ENCODE peak calls at places on chromosomes 11 and 22, in nine cellular contexts. O is WERI-Rb-1, F is HFF-Myc, B is cardiac muscle cell, L is AG10803, Q is A549, E is natural killer cell, X is psoas muscle, S is Calu3. M is an unnamed sample.

GRCh38 chr22:19448739-19449421 is 1.4 kb upstream of the C22orf39 start:
- DNase-seq in E (no peak), F (no peak), L (no peak), S (no peak), B (no peak), X (no peak), O (no peak), Q (no peak), M (peak)

GRCh38 chr11:117194267-117194666 is 4.9 kb upstream of the TAGLN start:
- DNase-seq in S (no peak), B (no peak), E (no peak), L (no peak), Q (no peak), X (no peak), F (no peak), O (no peak), M (no peak)

GRCh38 chr11:69344570-69345145 is 50.7 kb downstream of the MYEOV start:
- DNase-seq in S (no peak), E (no peak), L (no peak), Q (no peak), B (no peak), O (no peak), X (no peak), F (no peak), M (no peak)

GRCh38 chr11:134352111-134352510 is 20.3 kb downstream of the GLB1L2 start:
- DNase-seq in F (no peak), E (no peak), O (no peak), S (no peak), B (no peak), L (no peak), Q (no peak), X (no peak), M (no peak)

GRCh38 chr11:117600261-117600783 is 196.7 kb downstream of the DSCAML1 start:
- DNase-seq in E (no peak), L (no peak), S (no peak), X (no peak), F (no peak), O (peak), Q (no peak), B (no peak), M (no peak)

GRCh38 chr11:91178366-91178765 is 955.5 kb upstream of the CHORDC1 start:
- DNase-seq in B (no peak), O (no peak), F (no peak), E (no peak), L (no peak), S (no peak), Q (no peak), X (no peak), M (no peak)

GRCh38 chr22:25139062-25139461 is 60.6 kb upstream of the CRYBB3 start:
- DNase-seq in L (no peak), B (no peak), S (no peak), F (no peak), E (no peak), X (no peak), Q (no peak), O (no peak), M (no peak)

GRCh38 chr22:28345304-28345703 is 334.3 kb downstream of the TTC28 start:
- DNase-seq in B (peak), X (no peak), F (peak), L (peak), Q (no peak), O (no peak), S (no peak), E (no peak), M (no peak)

GRCh38 chr11:69001301-69002081 is 11.6 kb downstream of the MRGPRF start:
- DNase-seq in L (no peak), B (no peak), S (no peak), X (no peak), E (no peak), O (no peak), Q (no peak), F (no peak), M (no peak)

GRCh38 chr11:128406365-128406706 is 181.0 kb downstream of the ETS1 start:
- DNase-seq in F (no peak), L (peak), S (no peak), E (no peak), B (no peak), Q (no peak), X (no peak), O (no peak), M (no peak)

GRCh38 chr22:27462190-27462589 is 339.4 kb downstream of the MN1 start:
- DNase-seq in Q (no peak), S (peak), X (no peak), B (no peak), L (peak), O (no peak), F (no peak), E (no peak), M (no peak)

GRCh38 chr11:396948-397548 is 3.0 kb downstream of the PKP3 start:
- DNase-seq in O (no peak), B (no peak), X (peak), F (no peak), S (no peak), L (peak), Q (no peak), E (peak), M (peak)

GRCh38 chr11:35553021-35553420 is 27.6 kb upstream of the PAMR1 start:
- DNase-seq in S (no peak), Q (no peak), L (peak), X (no peak), E (no peak), O (no peak), B (no peak), F (no peak), M (no peak)

GRCh38 chr11:75996523-75997272 is 181.7 kb downstream of the UVRAG start:
- DNase-seq in L (peak), Q (no peak), F (no peak), X (no peak), E (no peak), B (no peak), O (no peak), S (no peak), M (no peak)

GRCh38 chr22:25545117-25545516 is 19.4 kb upstream of the GRK3 start:
- DNase-seq in B (no peak), F (no peak), E (no peak), X (no peak), L (no peak), S (no peak), Q (no peak), O (no peak), M (no peak)

GRCh38 chr11:13047884-13048283 is 38.8 kb downstream of the RASSF10 start:
- DNase-seq in B (no peak), F (no peak), Q (no peak), L (no peak), E (no peak), O (no peak), S (no peak), X (no peak), M (no peak)

GRCh38 chr22:49112661-49113626 is 714.7 kb downstream of the BRD1 start:
- DNase-seq in O (no peak), X (no peak), L (no peak), E (no peak), Q (no peak), B (no peak), F (no peak), S (no peak), M (no peak)

GRCh38 chr11:18669211-18669593 is 29.4 kb upstream of the TMEM86A start:
- DNase-seq in O (no peak), L (no peak), Q (no peak), B (no peak), X (no peak), S (peak), F (no peak), E (no peak), M (no peak)

GRCh38 chr11:57476883-57477506 is 16.7 kb downstream of the RTN4RL2 start:
- DNase-seq in X (peak), O (peak), S (peak), E (peak), Q (peak), F (no peak), L (no peak), B (peak), M (peak)

GRCh38 chr22:38413085-38414008 is 41.7 kb downstream of the KCNJ4 start:
- DNase-seq in O (peak), Q (no peak), X (no peak), S (no peak), E (no peak), L (no peak), B (peak), F (no peak), M (no peak)

GRCh38 chr22:32991353-32992115 is 66.6 kb downstream of the SYN3 start:
- DNase-seq in X (peak), S (no peak), B (no peak), Q (no peak), F (no peak), L (peak), E (no peak), O (peak), M (no peak)

GRCh38 chr22:17920992-17921650 is 103.2 kb downstream of the MICAL3 start:
- DNase-seq in X (no peak), O (no peak), S (no peak), F (no peak), E (no peak), L (no peak), Q (no peak), B (no peak), M (no peak)

GRCh38 chr11:128409476-128409875 is 177.9 kb downstream of the ETS1 start:
- DNase-seq in Q (no peak), F (no peak), S (no peak), B (no peak), E (no peak), X (no peak), L (peak), O (no peak), M (no peak)

GRCh38 chr11:82701847-82702520 is 31.7 kb downstream of the FAM181B start:
- DNase-seq in S (peak), X (no peak), E (no peak), O (peak), L (peak), F (peak), B (peak), Q (peak), M (no peak)

GRCh38 chr22:47835726-47836125 is 1073.3 kb downstream of the TBC1D22A start:
- DNase-seq in L (peak), B (no peak), E (no peak), S (no peak), X (no peak), Q (peak), O (no peak), F (peak), M (no peak)

GRCh38 chr11:12083380-12083779 is 27.0 kb upstream of the MICAL2 start:
- DNase-seq in X (no peak), O (peak), S (no peak), F (no peak), B (no peak), Q (no peak), E (no peak), L (no peak), M (no peak)

GRCh38 chr22:49097966-49098365 is 729.7 kb downstream of the BRD1 start:
- DNase-seq in X (no peak), L (no peak), B (no peak), Q (no peak), E (no peak), O (no peak), S (no peak), F (no peak), M (no peak)

GRCh38 chr11:44906641-44907040 is 44.0 kb downstream of the TP53I11 start:
- DNase-seq in O (no peak), B (no peak), X (no peak), Q (no peak), F (no peak), E (no peak), L (no peak), S (no peak), M (no peak)

GRCh38 chr22:42932857-42933782 is 76.0 kb upstream of the ARFGAP3 start:
- DNase-seq in O (no peak), X (no peak), B (no peak), S (no peak), L (peak), E (no peak), F (no peak), Q (no peak), M (peak)

GRCh38 chr11:65116370-65117205 is 913 bp downstream of the ZNHIT2 start:
- DNase-seq in E (no peak), S (peak), Q (peak), X (peak), F (no peak), B (peak), O (no peak), L (peak), M (no peak)

GRCh38 chr11:65117206-65118096 is at the start of gene ZNHIT2:
- DNase-seq in L (peak), O (peak), B (peak), S (peak), F (peak), E (peak), Q (peak), X (peak), M (peak)

GRCh38 chr11:65120831-65121230 is 1.1 kb downstream of the FAU start:
- DNase-seq in X (no peak), O (no peak), E (no peak), L (no peak), B (no peak), S (no peak), Q (no peak), F (no peak), M (no peak)

GRCh38 chr11:65119670-65119995 is 2.1 kb upstream of the ZNHIT2 start:
- DNase-seq in S (no peak), F (no peak), X (no peak), E (peak), Q (no peak), B (no peak), L (no peak), O (no peak), M (no peak)

GRCh38 chr11:65118097-65118837 is 766 bp upstream of the ZNHIT2 start:
- DNase-seq in X (no peak), L (no peak), Q (no peak), O (no peak), S (no peak), E (no peak), B (no peak), F (no peak), M (no peak)
- TF ChIP-seq CTCF in X (no peak), L (no peak), Q (no peak), O (no peak), S (no peak), E (peak), B (no peak), F (no peak), M (no peak)

GRCh38 chr22:46056169-46057041 is 79.4 kb upstream of the WNT7B start:
- DNase-seq in B (no peak), L (peak), O (no peak), Q (no peak), X (no peak), E (no peak), F (no peak), S (no peak), M (no peak)
- TF ChIP-seq CTCF in B (no peak), L (no peak), O (no peak), Q (no peak), X (no peak), E (no peak), F (no peak), S (no peak), M (no peak)

DNA sequence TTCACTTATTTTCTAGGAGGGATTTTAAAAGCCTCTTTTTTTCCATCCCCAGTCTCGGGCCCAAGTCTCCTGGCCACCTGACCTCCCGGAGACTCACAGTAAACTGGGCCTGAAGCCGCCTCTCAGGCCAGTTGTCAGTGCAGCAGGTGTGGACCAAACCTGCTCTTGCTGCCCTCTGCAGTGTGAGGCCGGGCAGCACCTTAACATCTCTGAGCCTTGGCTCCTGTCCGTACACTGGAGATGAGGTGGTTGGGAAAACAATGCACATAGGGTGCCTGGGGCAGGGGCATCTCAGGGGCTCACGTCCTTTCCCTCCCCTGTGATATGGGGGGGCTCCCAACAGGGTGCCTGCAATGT is 45.1 kb downstream of the PHF21B start:
- DNase-seq in S (no peak), X (no peak), B (no peak), F (no peak), L (no peak), O (no peak), E (no peak), Q (no peak), M (no peak)
- TF ChIP-seq CTCF in S (no peak), X (no peak), B (no peak), F (no peak), L (no peak), O (no peak), E (no peak), Q (no peak), M (no peak)

DNA sequence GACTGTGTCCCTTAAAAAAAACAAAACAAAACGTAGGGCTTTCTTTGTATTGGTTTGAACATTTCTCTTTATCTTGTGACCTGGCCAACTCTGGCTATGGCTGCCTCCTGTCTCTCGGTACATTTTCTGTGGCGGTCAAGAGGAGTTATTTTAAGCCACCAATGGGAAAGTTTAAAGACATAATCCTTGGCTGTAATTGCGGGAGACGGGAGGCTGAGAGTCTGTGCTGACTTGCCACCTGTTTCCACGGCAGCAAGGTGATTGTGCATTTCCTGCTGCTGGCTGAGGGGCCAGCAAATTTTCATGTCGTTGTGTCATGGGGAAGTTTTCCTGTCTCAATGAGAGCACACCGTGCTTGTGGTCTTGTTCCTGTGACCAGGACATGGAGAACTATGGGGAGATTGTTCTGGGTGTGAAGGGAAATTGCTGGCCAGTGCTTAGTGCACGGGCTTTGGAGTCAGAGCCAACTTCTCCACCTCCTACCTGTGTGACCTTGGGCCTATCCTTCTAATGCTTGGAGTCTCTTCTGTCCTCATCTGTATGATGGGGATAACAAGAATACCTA is 11.0 kb downstream of the PTPRJ start:
- DNase-seq in L (no peak), Q (peak), X (peak), E (no peak), F (no peak), S (peak), O (peak), B (peak), M (no peak)
- TF ChIP-seq CTCF in L (no peak), Q (no peak), X (no peak), E (no peak), F (no peak), S (no peak), O (no peak), B (no peak), M (no peak)

GRCh38 chr11:87030458-87031054 is 7.2 kb upstream of the TMEM135 start:
- DNase-seq in S (no peak), O (no peak), L (no peak), Q (peak), X (no peak), F (no peak), B (no peak), E (no peak), M (no peak)
- TF ChIP-seq CTCF in S (no peak), O (no peak), L (no peak), Q (no peak), X (no peak), F (no peak), B (no peak), E (no peak), M (no peak)

DNA sequence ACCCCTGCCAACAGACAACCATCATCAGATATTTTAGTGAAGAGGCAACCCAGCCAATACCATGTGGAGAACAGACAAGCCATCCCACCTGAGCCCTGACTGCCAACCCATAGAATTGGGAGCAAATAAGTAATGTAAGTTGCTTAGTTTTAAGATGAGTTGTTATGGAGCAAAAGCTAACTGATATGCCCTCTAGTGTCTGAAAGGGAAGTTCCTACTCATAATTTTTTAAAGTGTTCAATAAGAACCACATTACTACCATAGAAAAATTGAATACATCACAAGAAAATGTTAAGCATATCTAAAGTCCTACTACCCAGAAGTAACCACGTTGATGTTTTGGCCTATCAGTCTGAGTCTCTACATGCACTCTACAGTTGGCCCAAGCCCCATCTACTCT is 50.8 kb upstream of the SLC36A4 start:
- DNase-seq in L (peak), X (no peak), Q (no peak), E (no peak), B (no peak), S (no peak), O (no peak), F (no peak), M (no peak)
- TF ChIP-seq CTCF in L (peak), X (peak), Q (no peak), E (no peak), B (peak), S (no peak), O (peak), F (peak), M (peak)

DNA sequence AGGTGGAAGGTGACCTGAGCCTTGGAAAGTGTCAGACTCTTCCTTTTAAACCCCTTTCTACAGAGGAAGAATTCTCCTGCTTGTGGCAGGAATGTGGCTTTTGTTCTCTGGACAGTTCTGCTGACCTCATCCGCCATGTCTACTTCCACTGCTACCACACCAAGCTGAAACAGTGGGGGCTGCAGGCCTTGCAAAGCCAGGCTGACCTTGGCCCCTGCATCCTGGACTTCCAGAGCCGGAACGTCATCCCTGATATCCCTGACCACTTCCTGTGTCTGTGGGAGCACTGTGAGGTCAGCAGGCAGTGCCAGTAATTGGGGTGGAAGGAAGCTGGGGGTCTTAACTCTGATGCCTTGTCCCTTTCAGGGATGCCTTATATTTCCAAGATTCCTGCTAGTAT is 9.3 kb downstream of the HINFP start:
- DNase-seq in L (no peak), Q (no peak), O (no peak), F (no peak), B (no peak), S (no peak), X (no peak), E (no peak), M (no peak)
- TF ChIP-seq CTCF in L (no peak), Q (no peak), O (no peak), F (no peak), B (no peak), S (no peak), X (no peak), E (no peak), M (no peak)

GRCh38 chr11:1825039-1825740 is 9.6 kb upstream of the SYT8 start:
- DNase-seq in L (no peak), X (peak), E (peak), B (peak), F (no peak), O (peak), Q (peak), S (peak), M (peak)
- TF ChIP-seq CTCF in L (peak), X (peak), E (no peak), B (peak), F (peak), O (peak), Q (peak), S (peak), M (peak)